ENCODE peak calls at places on chromosome 15, in six cellular contexts. J, V, S, H, B and U are unnamed samples.

GRCh38 chr15:86164222-86164898 is 84.7 kb downstream of the AGBL1 start:
- DNase-seq in V (peak), J (no peak), H (no peak), S (peak), B (no peak), U (no peak)

GRCh38 chr15:59879506-59879905 is 124.6 kb upstream of the FOXB1 start:
- DNase-seq in B (no peak), S (no peak), V (no peak), J (no peak), H (peak), U (peak)

GRCh38 chr15:75843618-75844610 is 667 bp downstream of the UBE2Q2 start:
- DNase-seq in B (peak), S (peak), H (no peak), J (peak), V (peak), U (no peak)

GRCh38 chr15:38147246-38147645 is 105.4 kb upstream of the SPRED1 start:
- DNase-seq in S (no peak), J (no peak), V (no peak), B (no peak), H (no peak), U (no peak)

GRCh38 chr15:80485370-80486164 is 81.4 kb downstream of the ARNT2 start:
- DNase-seq in B (no peak), S (no peak), H (no peak), J (no peak), V (no peak), U (no peak)

GRCh38 chr15:89088605-89089315 is 504 bp downstream of the ABHD2 start:
- DNase-seq in H (no peak), V (peak), S (peak), J (no peak), B (no peak), U (no peak)

GRCh38 chr15:71811752-71812735 is 1.7 kb downstream of the NR2E3 start:
- DNase-seq in J (no peak), B (no peak), S (peak), V (no peak), H (no peak), U (no peak)

GRCh38 chr15:60320365-60320764 is 77.4 kb downstream of the ANXA2 start:
- DNase-seq in B (no peak), J (no peak), V (no peak), S (no peak), H (no peak), U (no peak)

GRCh38 chr15:29883126-29883525 is 60.9 kb upstream of the TJP1 start:
- DNase-seq in V (no peak), B (no peak), H (no peak), S (no peak), J (no peak), U (no peak)

GRCh38 chr15:64282701-64283100 is 73.3 kb downstream of the CSNK1G1 start:
- DNase-seq in H (no peak), J (no peak), S (no peak), B (no peak), V (no peak), U (no peak)